ENCODE peak calls at places on chromosomes 7 and 10, in five cellular contexts. H is K562, I is A549, V is WTC11, T is GM12878. A is an unnamed sample.

GRCh38 chr10:44477021-44477420 is 92.1 kb upstream of the CXCL12 start:
- DNase-seq in H (no peak), I (no peak), V (no peak), T (no peak), A (no peak)

GRCh38 chr10:36171546-36171945 is 529.5 kb upstream of the FZD8 start:
- DNase-seq in H (no peak), I (no peak), V (no peak), T (no peak), A (no peak)

GRCh38 chr10:13016413-13016812 is 14.9 kb upstream of the CCDC3 start:
- DNase-seq in H (no peak), I (no peak), V (no peak), T (no peak), A (no peak)

GRCh38 chr7:19305698-19306097 is 160.5 kb upstream of the FERD3L start:
- DNase-seq in H (no peak), I (no peak), V (no peak), T (no peak), A (no peak)

GRCh38 chr7:140214075-140214684 is 37.4 kb upstream of the KDM7A start:
- DNase-seq in H (no peak), I (no peak), V (no peak), T (peak; percentile 43), A (peak; percentile 42)

GRCh38 chr10:12898271-12898670 is 103.2 kb downstream of the CCDC3 start:
- DNase-seq in H (no peak), I (no peak), V (no peak), T (no peak), A (no peak)

GRCh38 chr7:95927781-95928180 is 155.4 kb downstream of the DYNC1I1 start:
- DNase-seq in H (no peak), I (no peak), V (no peak), T (no peak), A (no peak)

GRCh38 chr7:44637788-44638594 is 31.6 kb downstream of the OGDH start:
- DNase-seq in H (peak; percentile 39), I (peak; percentile 58), V (no peak), T (peak; percentile 86), A (no peak)

GRCh38 chr10:48698971-48699627 is 14.4 kb downstream of the WDFY4 start:
- DNase-seq in H (no peak), I (no peak), V (no peak), T (no peak), A (no peak)

GRCh38 chr10:3740157-3740871 is 44.7 kb downstream of the KLF6 start:
- DNase-seq in H (no peak), I (peak; percentile 78), V (no peak), T (no peak), A (peak; percentile 98)

GRCh38 chr10:75910032-75910431 is 478.6 kb downstream of the LRMDA start:
- DNase-seq in H (no peak), I (no peak), V (no peak), T (no peak), A (peak; percentile 26)

GRCh38 chr10:29908977-29909376 is 150.4 kb downstream of the JCAD start:
- DNase-seq in H (no peak), I (no peak), V (no peak), T (no peak), A (no peak)

GRCh38 chr10:504131-504611 is 185.3 kb downstream of the DIP2C start:
- DNase-seq in H (no peak), I (no peak), V (no peak), T (no peak), A (no peak)

GRCh38 chr10:15660990-15661389 is 58.7 kb downstream of the ITGA8 start:
- DNase-seq in H (no peak), I (no peak), V (peak; percentile 31), T (no peak), A (no peak)

GRCh38 chr10:6647811-6648526 is 67.9 kb upstream of the PRKCQ start:
- DNase-seq in H (peak; percentile 69), I (peak; percentile 59), V (peak; percentile 87), T (no peak), A (peak; percentile 36)

GRCh38 chr10:68543004-68543918 is 15.9 kb upstream of the SLC25A16 start:
- DNase-seq in H (no peak), I (peak; percentile 37), V (no peak), T (no peak), A (peak; percentile 71)

GRCh38 chr7:124839687-124840086 is 74.1 kb upstream of the GPR37 start:
- DNase-seq in H (no peak), I (no peak), V (no peak), T (no peak), A (peak; percentile 10)

GRCh38 chr10:27558612-27559020 is 54.5 kb downstream of the RAB18 start:
- DNase-seq in H (peak; percentile 27), I (peak; percentile 28), V (peak; percentile 55), T (no peak), A (peak; percentile 68)

GRCh38 chr10:63866747-63867140 is 345.5 kb downstream of the REEP3 start:
- DNase-seq in H (peak; percentile 45), I (no peak), V (no peak), T (no peak), A (peak; percentile 3)

GRCh38 chr7:94001396-94001795 is 2.8 kb downstream of the BET1 start:
- DNase-seq in H (no peak), I (no peak), V (no peak), T (no peak), A (no peak)

GRCh38 chr10:102133373-102134195 is 744 bp downstream of the PPRC1 start:
- DNase-seq in H (peak; percentile 84), I (peak; percentile 90), V (peak; percentile 53), T (no peak), A (peak; percentile 78)

GRCh38 chr7:981793-982510 is 1.0 kb upstream of the CYP2W1 start:
- DNase-seq in H (no peak), I (no peak), V (no peak), T (no peak), A (no peak)

DNA sequence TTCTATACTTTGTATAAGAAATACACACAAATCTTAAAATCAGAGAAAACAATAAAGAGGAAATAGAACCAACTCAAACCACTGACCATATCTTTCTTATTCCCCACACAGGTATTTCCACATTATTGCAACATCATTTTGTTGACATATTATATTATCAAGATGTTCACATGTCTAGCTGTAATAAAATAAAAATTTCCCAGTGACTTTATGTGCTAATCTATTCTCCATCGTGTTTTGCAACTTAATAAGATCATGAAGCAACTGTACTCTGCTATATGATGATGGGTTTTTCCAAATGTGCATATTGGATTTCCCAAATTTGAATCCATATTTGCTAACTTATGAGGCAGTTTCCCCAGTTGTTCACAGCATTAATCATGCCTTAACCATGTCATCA is 127.8 kb downstream of the ITGB8 start:
- DNase-seq in H (no peak), I (no peak), V (no peak), T (no peak), A (no peak)
- TF ChIP-seq ESRRA in H (no peak), I (no peak), V (no peak), T (no peak), A (no peak)

GRCh38 chr10:43259981-43260761 is 6.7 kb downstream of the RASGEF1A start:
- DNase-seq in H (no peak), I (no peak), V (no peak), T (no peak), A (no peak)

GRCh38 chr10:43259248-43259980 is 7.5 kb downstream of the RASGEF1A start:
- DNase-seq in H (no peak), I (no peak), V (no peak), T (no peak), A (no peak)

GRCh38 chr10:43258032-43258921 is 8.6 kb downstream of the RASGEF1A start:
- DNase-seq in H (no peak), I (no peak), V (no peak), T (no peak), A (no peak)

GRCh38 chr10:43257210-43258031 is 9.4 kb downstream of the RASGEF1A start:
- DNase-seq in H (no peak), I (no peak), V (no peak), T (no peak), A (no peak)

DNA sequence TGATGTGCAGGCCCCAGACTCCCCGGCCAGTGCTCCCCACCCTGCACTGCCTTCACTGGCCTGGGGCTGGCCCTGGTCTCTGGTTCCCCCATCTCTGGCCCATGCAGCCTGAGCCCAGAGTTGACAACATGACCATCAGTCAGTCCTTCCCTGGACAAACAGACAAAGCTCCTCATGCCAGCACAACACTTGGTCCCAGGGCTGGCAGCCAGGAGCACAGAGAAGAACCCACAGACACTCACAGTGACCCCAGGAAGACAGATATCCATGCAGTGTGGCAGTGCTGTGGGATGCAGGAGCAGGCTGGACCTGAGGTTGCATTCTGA is 8.0 kb downstream of the RASGEF1A start:
- DNase-seq in H (no peak), I (no peak), V (no peak), T (no peak), A (no peak)
- TF ChIP-seq ESRRA in H (no peak), I (no peak), V (no peak), T (no peak), A (no peak)

GRCh38 chr7:91683823-91684222 is 196.7 kb downstream of the MTERF1 start:
- DNase-seq in H (no peak), I (no peak), V (no peak), T (no peak), A (no peak)
- TF ChIP-seq ESRRA in H (no peak), I (no peak), V (no peak), T (no peak), A (no peak)

GRCh38 chr7:142391191-142391992 is 133.5 kb upstream of the PRSS58 start:
- DNase-seq in H (peak; percentile 50), I (no peak), V (peak; percentile 88), T (no peak), A (no peak)
- TF ChIP-seq ESRRA in H (no peak), I (no peak), V (no peak), T (no peak), A (no peak)

DNA sequence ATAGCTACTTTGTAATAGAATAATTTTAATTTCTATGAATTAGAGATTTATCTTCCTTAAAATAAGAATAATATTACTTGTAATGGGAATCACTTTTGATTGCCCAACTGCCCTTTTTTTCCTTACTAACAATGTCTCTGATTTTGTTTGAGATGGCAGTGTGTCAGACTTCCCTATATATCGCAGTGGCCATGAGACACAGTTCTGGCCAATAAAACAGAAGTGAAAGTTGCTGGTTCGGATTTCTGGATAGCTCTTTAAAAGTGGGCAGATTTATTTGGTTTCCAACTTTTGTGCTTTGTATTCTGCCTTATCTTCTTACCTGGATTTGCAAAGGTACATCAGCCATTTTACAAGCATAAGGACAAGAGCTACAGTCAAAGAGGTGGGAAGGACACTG is 170.2 kb downstream of the PPP1R17 start:
- DNase-seq in H (no peak), I (no peak), V (no peak), T (no peak), A (no peak)
- TF ChIP-seq ESRRA in H (no peak), I (no peak), V (no peak), T (no peak), A (no peak)

GRCh38 chr10:1552415-1552814 is 184.9 kb downstream of the ADARB2 start:
- DNase-seq in H (no peak), I (no peak), V (no peak), T (no peak), A (no peak)

GRCh38 chr10:1550616-1551015 is 186.7 kb downstream of the ADARB2 start:
- DNase-seq in H (no peak), I (no peak), V (no peak), T (no peak), A (no peak)

GRCh38 chr10:1550291-1550595 is 187.1 kb downstream of the ADARB2 start:
- DNase-seq in H (no peak), I (no peak), V (no peak), T (no peak), A (no peak)

GRCh38 chr10:1552881-1553595 is 184.3 kb downstream of the ADARB2 start:
- DNase-seq in H (no peak), I (no peak), V (no peak), T (no peak), A (no peak)

GRCh38 chr10:1551636-1552338 is 185.5 kb downstream of the ADARB2 start:
- DNase-seq in H (no peak), I (no peak), V (no peak), T (no peak), A (no peak)
- TF ChIP-seq ESRRA in H (no peak), I (no peak), V (no peak), T (no peak), A (no peak)